ENCODE peak calls at places on chromosomes 3 and 15, in seven cellular contexts. One of them, this sample, is unnamed.

GRCh38 chr3:179336345-179336929 is 11.1 kb upstream of the MFN1 start:
- DNase-seq in fibroblast of pulmonary artery: no peak
- DNase-seq in stimulated activated CD8-positive, alpha-beta memory T cell treated with anti-CD3 and anti-CD28 coated beads, Interleukin-7, amount 100 ng/mL, for 4 hours: no peak
- DNase-seq in putamen: no peak
- DNase-seq in activated CD4-positive, CD25-positive, alpha-beta regulatory T cell: no peak
- DNase-seq in bronchial epithelial cell: no peak
- DNase-seq in psoas muscle: no peak
- DNase-seq in this sample: no peak

GRCh38 chr3:9820944-9821343 is 10.9 kb downstream of the TTLL3 start:
- DNase-seq in fibroblast of pulmonary artery: peak; percentile 46
- DNase-seq in stimulated activated CD8-positive, alpha-beta memory T cell treated with anti-CD3 and anti-CD28 coated beads, Interleukin-7, amount 100 ng/mL, for 4 hours: no peak
- DNase-seq in putamen: no peak
- DNase-seq in activated CD4-positive, CD25-positive, alpha-beta regulatory T cell: no peak
- DNase-seq in bronchial epithelial cell: peak; percentile 18
- DNase-seq in psoas muscle: no peak
- DNase-seq in this sample: peak; percentile 53

GRCh38 chr15:91508633-91509032 is 344.9 kb upstream of the SLCO3A1 start:
- DNase-seq in fibroblast of pulmonary artery: peak; percentile 31
- DNase-seq in stimulated activated CD8-positive, alpha-beta memory T cell treated with anti-CD3 and anti-CD28 coated beads, Interleukin-7, amount 100 ng/mL, for 4 hours: no peak
- DNase-seq in putamen: no peak
- DNase-seq in activated CD4-positive, CD25-positive, alpha-beta regulatory T cell: no peak
- DNase-seq in bronchial epithelial cell: no peak
- DNase-seq in psoas muscle: no peak
- DNase-seq in this sample: peak; percentile 58

GRCh38 chr3:57194641-57195040 is 5.1 kb downstream of the HESX1 start:
- DNase-seq in fibroblast of pulmonary artery: no peak
- DNase-seq in stimulated activated CD8-positive, alpha-beta memory T cell treated with anti-CD3 and anti-CD28 coated beads, Interleukin-7, amount 100 ng/mL, for 4 hours: no peak
- DNase-seq in putamen: no peak
- DNase-seq in activated CD4-positive, CD25-positive, alpha-beta regulatory T cell: no peak
- DNase-seq in bronchial epithelial cell: no peak
- DNase-seq in psoas muscle: no peak
- DNase-seq in this sample: no peak

GRCh38 chr3:12999147-13000140 is 73.8 kb downstream of the IQSEC1 start:
- DNase-seq in fibroblast of pulmonary artery: no peak
- DNase-seq in stimulated activated CD8-positive, alpha-beta memory T cell treated with anti-CD3 and anti-CD28 coated beads, Interleukin-7, amount 100 ng/mL, for 4 hours: no peak
- DNase-seq in putamen: no peak
- DNase-seq in activated CD4-positive, CD25-positive, alpha-beta regulatory T cell: no peak
- DNase-seq in bronchial epithelial cell: no peak
- DNase-seq in psoas muscle: peak; percentile 88
- DNase-seq in this sample: no peak

GRCh38 chr3:168162172-168162571 is 66.4 kb upstream of the GOLIM4 start:
- DNase-seq in fibroblast of pulmonary artery: peak; percentile 18
- DNase-seq in stimulated activated CD8-positive, alpha-beta memory T cell treated with anti-CD3 and anti-CD28 coated beads, Interleukin-7, amount 100 ng/mL, for 4 hours: no peak
- DNase-seq in putamen: no peak
- DNase-seq in activated CD4-positive, CD25-positive, alpha-beta regulatory T cell: no peak
- DNase-seq in bronchial epithelial cell: no peak
- DNase-seq in psoas muscle: no peak
- DNase-seq in this sample: no peak

GRCh38 chr3:38031022-38031994 is 1.9 kb upstream of the PLCD1 start:
- DNase-seq in fibroblast of pulmonary artery: peak; percentile 18
- DNase-seq in stimulated activated CD8-positive, alpha-beta memory T cell treated with anti-CD3 and anti-CD28 coated beads, Interleukin-7, amount 100 ng/mL, for 4 hours: peak; percentile 31
- DNase-seq in putamen: no peak
- DNase-seq in activated CD4-positive, CD25-positive, alpha-beta regulatory T cell: no peak
- DNase-seq in bronchial epithelial cell: peak; percentile 90
- DNase-seq in psoas muscle: peak; percentile 43
- DNase-seq in this sample: peak; percentile 93

GRCh38 chr15:74317820-74318375 is 49.5 kb downstream of the CYP11A1 start:
- DNase-seq in fibroblast of pulmonary artery: peak; percentile 96
- DNase-seq in stimulated activated CD8-positive, alpha-beta memory T cell treated with anti-CD3 and anti-CD28 coated beads, Interleukin-7, amount 100 ng/mL, for 4 hours: no peak
- DNase-seq in putamen: no peak
- DNase-seq in activated CD4-positive, CD25-positive, alpha-beta regulatory T cell: no peak
- DNase-seq in bronchial epithelial cell: no peak
- DNase-seq in psoas muscle: peak; percentile 84
- DNase-seq in this sample: peak; percentile 11

GRCh38 chr3:197309528-197310361 is 11.3 kb upstream of the DLG1 start:
- DNase-seq in fibroblast of pulmonary artery: peak; percentile 92
- DNase-seq in stimulated activated CD8-positive, alpha-beta memory T cell treated with anti-CD3 and anti-CD28 coated beads, Interleukin-7, amount 100 ng/mL, for 4 hours: no peak
- DNase-seq in putamen: no peak
- DNase-seq in activated CD4-positive, CD25-positive, alpha-beta regulatory T cell: no peak
- DNase-seq in bronchial epithelial cell: peak; percentile 75
- DNase-seq in psoas muscle: no peak
- DNase-seq in this sample: peak; percentile 89

GRCh38 chr3:170835346-170835745 is 34.6 kb downstream of the RPL22L1 start:
- DNase-seq in fibroblast of pulmonary artery: no peak
- DNase-seq in stimulated activated CD8-positive, alpha-beta memory T cell treated with anti-CD3 and anti-CD28 coated beads, Interleukin-7, amount 100 ng/mL, for 4 hours: no peak
- DNase-seq in putamen: no peak
- DNase-seq in activated CD4-positive, CD25-positive, alpha-beta regulatory T cell: no peak
- DNase-seq in bronchial epithelial cell: no peak
- DNase-seq in psoas muscle: no peak
- DNase-seq in this sample: no peak

This sample was measured in PC-3.